ENCODE peak calls at places on chromosomes 7 and 10, in ten cellular contexts. J is M059J; B is activated CD8-positive, alpha-beta memory T cell treated with anti-CD3 and anti-CD28 coated beads, Interleukin-2, amount 10 ng/mL, durations not matched to agents 7 days and 5 days; Z is K562; R is stimulated activated CD4-positive, alpha-beta T cell treated with anti-CD3 and anti-CD28 coated beads, Interleukin-2, amount 100 ng/mL, for 48 hours; D is G401; L is stimulated activated CD8-positive, alpha-beta memory T cell treated with anti-CD3 and anti-CD28 coated beads, Interleukin-15, amount 100 ng/mL, for 1 hour; S is heart right ventricle; V is SHP77; Q is RCC 7860. C is an unnamed sample.

GRCh38 chr7:130758429-130759056 is 24.5 kb upstream of the KLF14 start:
- DNase-seq in Z (peak; percentile 73), J (peak; percentile 68), B (no peak), S (no peak), R (no peak), Q (peak; percentile 53), V (peak; percentile 18), L (no peak), D (peak; percentile 55), C (peak; percentile 6)

GRCh38 chr10:133327651-133328357 is 8.9 kb downstream of the CALY start:
- DNase-seq in Q (peak; percentile 46), J (peak; percentile 66), S (no peak), B (no peak), V (peak; percentile 78), D (peak; percentile 60), Z (no peak), R (no peak), L (no peak), C (no peak)

GRCh38 chr7:105885386-105886111 is 9.2 kb upstream of the ATXN7L1 start:
- DNase-seq in Q (no peak), J (peak; percentile 40), V (no peak), R (no peak), S (no peak), B (no peak), D (no peak), Z (no peak), L (no peak), C (peak; percentile 35)

GRCh38 chr10:84541289-84541637 is 212.9 kb downstream of the CCSER2 start:
- DNase-seq in V (no peak), S (no peak), Q (no peak), L (no peak), J (peak; percentile 13), R (no peak), B (no peak), D (no peak), Z (peak; percentile 35), C (no peak)

GRCh38 chr7:13920053-13920697 is 69.3 kb downstream of the ETV1 start:
- DNase-seq in R (no peak), D (peak; percentile 63), J (peak; percentile 98), L (no peak), S (peak; percentile 55), Q (peak; percentile 79), V (peak; percentile 98), Z (peak; percentile 40), B (no peak), C (peak; percentile 76)

GRCh38 chr10:29598861-29599311 is 35.9 kb downstream of the SVIL start:
- DNase-seq in V (no peak), Z (no peak), R (no peak), L (no peak), Q (no peak), B (no peak), D (no peak), J (no peak), S (peak; percentile 64), C (no peak)

GRCh38 chr7:2863461-2864066 is 19.5 kb upstream of the GNA12 start:
- DNase-seq in B (peak; percentile 94), S (peak; percentile 84), L (peak; percentile 42), J (peak; percentile 98), V (peak; percentile 93), D (peak; percentile 10), Q (peak; percentile 95), Z (peak; percentile 78), R (peak; percentile 70), C (no peak)

GRCh38 chr10:22219308-22219707 is 1.5 kb upstream of the EBLN1 start:
- DNase-seq in S (no peak), B (no peak), Z (peak; percentile 67), L (no peak), V (no peak), R (no peak), J (peak; percentile 39), Q (peak; percentile 17), D (no peak), C (no peak)

GRCh38 chr7:155517452-155517851 is 28.9 kb downstream of the CNPY1 start:
- DNase-seq in J (no peak), R (no peak), Z (no peak), L (no peak), S (no peak), V (no peak), D (no peak), B (no peak), Q (no peak), C (no peak)

GRCh38 chr7:90459888-90460287 is 9.6 kb upstream of the PTTG1IP2 start:
- DNase-seq in J (peak; percentile 10), L (no peak), V (no peak), D (no peak), B (no peak), R (no peak), S (no peak), Q (no peak), Z (peak; percentile 8), C (no peak)

GRCh38 chr10:100341953-100342626 is 4.9 kb upstream of the SCD start:
- DNase-seq in R (peak; percentile 34), V (peak; percentile 69), Z (peak; percentile 80), L (no peak), S (peak; percentile 45), D (peak; percentile 49), J (peak; percentile 58), B (peak; percentile 70), Q (peak; percentile 47), C (no peak)

GRCh38 chr10:131077724-131078123 is 233.8 kb downstream of the TCERG1L start:
- DNase-seq in Z (no peak), B (no peak), S (no peak), L (no peak), V (no peak), D (no peak), Q (no peak), J (no peak), R (no peak), C (no peak)

GRCh38 chr10:75032119-75032518 is 79.3 kb upstream of the SAMD8 start:
- DNase-seq in J (no peak), V (no peak), R (no peak), L (no peak), S (no peak), D (no peak), Z (no peak), Q (no peak), B (no peak), C (no peak)

GRCh38 chr10:102131286-102132170 is 1.3 kb upstream of the PPRC1 start:
- DNase-seq in L (no peak), J (peak; percentile 67), V (no peak), Z (no peak), B (no peak), S (no peak), R (no peak), D (no peak), Q (no peak), C (no peak)

GRCh38 chr7:38411404-38411803 is 138.0 kb upstream of the TARP start:
- DNase-seq in S (no peak), V (peak; percentile 39), R (no peak), B (no peak), D (peak; percentile 11), L (no peak), Z (peak; percentile 54), J (peak; percentile 25), Q (no peak), C (no peak)

GRCh38 chr10:84348860-84349259 is 20.5 kb downstream of the CCSER2 start:
- DNase-seq in Z (no peak), B (no peak), Q (peak; percentile 35), S (no peak), R (no peak), L (no peak), V (no peak), D (no peak), J (peak; percentile 81), C (no peak)

GRCh38 chr7:128889121-128889520 is 21.4 kb downstream of the KCP start:
- DNase-seq in B (no peak), J (peak; percentile 51), Z (no peak), S (no peak), V (no peak), D (no peak), L (no peak), R (no peak), Q (no peak), C (no peak)

GRCh38 chr10:88565072-88565471 is 18.0 kb downstream of the RNLS start:
- DNase-seq in V (no peak), D (peak; percentile 47), Q (peak; percentile 27), Z (no peak), L (no peak), S (no peak), R (no peak), B (no peak), J (peak; percentile 41), C (no peak)

GRCh38 chr7:112116894-112117293 is 89.3 kb downstream of the DOCK4 start:
- DNase-seq in J (no peak), V (no peak), Z (no peak), S (no peak), L (no peak), B (no peak), D (no peak), Q (no peak), R (no peak), C (no peak)

GRCh38 chr7:9557853-9558252 is 1124.4 kb downstream of the NXPH1 start:
- DNase-seq in D (no peak), S (no peak), L (no peak), V (no peak), R (no peak), Q (no peak), J (no peak), B (no peak), Z (no peak), C (peak; percentile 77)

GRCh38 chr10:4190876-4191275 is 405.9 kb upstream of the KLF6 start:
- DNase-seq in B (no peak), D (no peak), L (no peak), Z (no peak), S (no peak), R (no peak), Q (no peak), V (no peak), J (no peak), C (no peak)

GRCh38 chr7:102912742-102913141 is at the start of gene LRRC17:
- DNase-seq in Z (no peak), L (no peak), V (peak; percentile 76), Q (no peak), S (peak; percentile 64), R (no peak), J (peak; percentile 93), D (no peak), B (no peak), C (peak; percentile 91)

GRCh38 chr10:133150226-133150625 is 9.8 kb upstream of the KNDC1 start:
- DNase-seq in S (no peak), L (no peak), V (no peak), Z (no peak), D (no peak), R (no peak), Q (no peak), J (no peak), B (no peak), C (no peak)